ENCODE peak calls at places on chromosomes 12 and 14, in nine cellular contexts. One of them, this sample, is unnamed.
A peak's percentile ranks its signal among the peaks of the same experiment; 100 is the strongest.

GRCh38 chr14:72948481-72949138 is 22.3 kb downstream of the DCAF4 start:
- DNase-seq in NCI-H446 treated with DMSO at 0.1 percent for 48 hours: no peak
- DNase-seq in EL: peak; percentile 67
- DNase-seq in endothelial cell: peak; percentile 75
- DNase-seq in stimulated activated CD4-positive, alpha-beta T cell treated with anti-CD3 and anti-CD28 coated beads, Interleukin-15, amount 100 ng/mL, for 1 hour: peak; percentile 26
- DNase-seq in AG09319: peak; percentile 28
- DNase-seq in GM20000: peak; percentile 72
- DNase-seq in uterus: peak; percentile 42
- DNase-seq in body of pancreas: peak; percentile 63
- DNase-seq in this sample: peak; percentile 65

GRCh38 chr14:35229495-35230089 is 62.6 kb upstream of the PSMA6 start:
- DNase-seq in NCI-H446 treated with DMSO at 0.1 percent for 48 hours: no peak
- DNase-seq in EL: no peak
- DNase-seq in endothelial cell: no peak
- DNase-seq in stimulated activated CD4-positive, alpha-beta T cell treated with anti-CD3 and anti-CD28 coated beads, Interleukin-15, amount 100 ng/mL, for 1 hour: no peak
- DNase-seq in AG09319: no peak
- DNase-seq in GM20000: no peak
- DNase-seq in uterus: no peak
- DNase-seq in body of pancreas: no peak
- DNase-seq in this sample: peak; percentile 39

GRCh38 chr12:112178796-112179195 is 53.4 kb downstream of the TRAFD1 start:
- DNase-seq in NCI-H446 treated with DMSO at 0.1 percent for 48 hours: no peak
- DNase-seq in EL: no peak
- DNase-seq in endothelial cell: no peak
- DNase-seq in stimulated activated CD4-positive, alpha-beta T cell treated with anti-CD3 and anti-CD28 coated beads, Interleukin-15, amount 100 ng/mL, for 1 hour: no peak
- DNase-seq in AG09319: no peak
- DNase-seq in GM20000: no peak
- DNase-seq in uterus: no peak
- DNase-seq in body of pancreas: no peak
- DNase-seq in this sample: no peak

GRCh38 chr12:5964913-5965900 is 20.1 kb upstream of the ANO2 start:
- DNase-seq in NCI-H446 treated with DMSO at 0.1 percent for 48 hours: no peak
- DNase-seq in EL: no peak
- DNase-seq in endothelial cell: no peak
- DNase-seq in stimulated activated CD4-positive, alpha-beta T cell treated with anti-CD3 and anti-CD28 coated beads, Interleukin-15, amount 100 ng/mL, for 1 hour: no peak
- DNase-seq in AG09319: no peak
- DNase-seq in GM20000: no peak
- DNase-seq in uterus: no peak
- DNase-seq in body of pancreas: no peak
- DNase-seq in this sample: no peak

GRCh38 chr14:39582028-39582654 is 149.9 kb upstream of the FBXO33 start:
- DNase-seq in NCI-H446 treated with DMSO at 0.1 percent for 48 hours: no peak
- DNase-seq in EL: no peak
- DNase-seq in endothelial cell: no peak
- DNase-seq in stimulated activated CD4-positive, alpha-beta T cell treated with anti-CD3 and anti-CD28 coated beads, Interleukin-15, amount 100 ng/mL, for 1 hour: no peak
- DNase-seq in AG09319: no peak
- DNase-seq in GM20000: no peak
- DNase-seq in uterus: no peak
- DNase-seq in body of pancreas: no peak
- DNase-seq in this sample: no peak

GRCh38 chr12:27319394-27319793 is 13.2 kb upstream of the BMAL2 start:
- DNase-seq in NCI-H446 treated with DMSO at 0.1 percent for 48 hours: no peak
- DNase-seq in EL: peak; percentile 64
- DNase-seq in endothelial cell: no peak
- DNase-seq in stimulated activated CD4-positive, alpha-beta T cell treated with anti-CD3 and anti-CD28 coated beads, Interleukin-15, amount 100 ng/mL, for 1 hour: no peak
- DNase-seq in AG09319: no peak
- DNase-seq in GM20000: no peak
- DNase-seq in uterus: no peak
- DNase-seq in body of pancreas: no peak
- DNase-seq in this sample: no peak

GRCh38 chr12:14886271-14886670 is 617 bp upstream of the MGP start:
- DNase-seq in NCI-H446 treated with DMSO at 0.1 percent for 48 hours: peak; percentile 53
- DNase-seq in EL: no peak
- DNase-seq in endothelial cell: no peak
- DNase-seq in stimulated activated CD4-positive, alpha-beta T cell treated with anti-CD3 and anti-CD28 coated beads, Interleukin-15, amount 100 ng/mL, for 1 hour: no peak
- DNase-seq in AG09319: no peak
- DNase-seq in GM20000: no peak
- DNase-seq in uterus: no peak
- DNase-seq in body of pancreas: no peak
- DNase-seq in this sample: no peak

GRCh38 chr12:15963271-15963670 is 52.1 kb downstream of the DERA start:
- DNase-seq in NCI-H446 treated with DMSO at 0.1 percent for 48 hours: no peak
- DNase-seq in EL: peak; percentile 54
- DNase-seq in endothelial cell: no peak
- DNase-seq in stimulated activated CD4-positive, alpha-beta T cell treated with anti-CD3 and anti-CD28 coated beads, Interleukin-15, amount 100 ng/mL, for 1 hour: no peak
- DNase-seq in AG09319: no peak
- DNase-seq in GM20000: no peak
- DNase-seq in uterus: no peak
- DNase-seq in body of pancreas: no peak
- DNase-seq in this sample: no peak

GRCh38 chr12:51848843-51849735 is 571 bp upstream of the FIGNL2 start:
- DNase-seq in NCI-H446 treated with DMSO at 0.1 percent for 48 hours: no peak
- DNase-seq in EL: no peak
- DNase-seq in endothelial cell: peak; percentile 66
- DNase-seq in stimulated activated CD4-positive, alpha-beta T cell treated with anti-CD3 and anti-CD28 coated beads, Interleukin-15, amount 100 ng/mL, for 1 hour: no peak
- DNase-seq in AG09319: no peak
- DNase-seq in GM20000: no peak
- DNase-seq in uterus: no peak
- DNase-seq in body of pancreas: no peak
- DNase-seq in this sample: no peak

GRCh38 chr14:22047105-22047504 is 373.5 kb upstream of the OR4E1 start:
- DNase-seq in NCI-H446 treated with DMSO at 0.1 percent for 48 hours: no peak
- DNase-seq in EL: no peak
- DNase-seq in endothelial cell: peak; percentile 21
- DNase-seq in stimulated activated CD4-positive, alpha-beta T cell treated with anti-CD3 and anti-CD28 coated beads, Interleukin-15, amount 100 ng/mL, for 1 hour: no peak
- DNase-seq in AG09319: no peak
- DNase-seq in GM20000: peak; percentile 34
- DNase-seq in uterus: no peak
- DNase-seq in body of pancreas: no peak
- DNase-seq in this sample: peak; percentile 28

GRCh38 chr12:52524898-52525591 is 4.9 kb upstream of the KRT5 start:
- DNase-seq in NCI-H446 treated with DMSO at 0.1 percent for 48 hours: no peak
- DNase-seq in EL: no peak
- DNase-seq in endothelial cell: no peak
- DNase-seq in stimulated activated CD4-positive, alpha-beta T cell treated with anti-CD3 and anti-CD28 coated beads, Interleukin-15, amount 100 ng/mL, for 1 hour: no peak
- DNase-seq in AG09319: no peak
- DNase-seq in GM20000: no peak
- DNase-seq in uterus: no peak
- DNase-seq in body of pancreas: no peak
- DNase-seq in this sample: no peak

GRCh38 chr12:73629171-73629570 is 908.5 kb upstream of the ATXN7L3B start:
- DNase-seq in NCI-H446 treated with DMSO at 0.1 percent for 48 hours: no peak
- DNase-seq in EL: no peak
- DNase-seq in endothelial cell: no peak
- DNase-seq in stimulated activated CD4-positive, alpha-beta T cell treated with anti-CD3 and anti-CD28 coated beads, Interleukin-15, amount 100 ng/mL, for 1 hour: no peak
- DNase-seq in AG09319: no peak
- DNase-seq in GM20000: no peak
- DNase-seq in uterus: no peak
- DNase-seq in body of pancreas: no peak
- DNase-seq in this sample: no peak

GRCh38 chr14:105600939-105601359 is 74.6 kb downstream of the TMEM121 start:
- DNase-seq in NCI-H446 treated with DMSO at 0.1 percent for 48 hours: no peak
- DNase-seq in EL: no peak
- DNase-seq in endothelial cell: no peak
- DNase-seq in stimulated activated CD4-positive, alpha-beta T cell treated with anti-CD3 and anti-CD28 coated beads, Interleukin-15, amount 100 ng/mL, for 1 hour: no peak
- DNase-seq in AG09319: no peak
- DNase-seq in GM20000: no peak
- DNase-seq in uterus: no peak
- DNase-seq in body of pancreas: no peak
- DNase-seq in this sample: peak; percentile 31

This sample was measured in GM10248.